ENCODE peak calls at places on chromosomes 12 and 14, in four cellular contexts. V, W, D and P are unnamed samples.

GRCh38 chr12:77830502-77830901 is at the start of gene NAV3:
- DNase-seq in V (no peak), W (no peak), D (no peak), P (no peak)

GRCh38 chr12:27539191-27539631 is 15.2 kb downstream of the PPFIBP1 start:
- DNase-seq in V (no peak), W (no peak), D (no peak), P (no peak)

GRCh38 chr14:104586832-104587620 is 7.5 kb downstream of the C14orf180 start:
- DNase-seq in V (no peak), W (no peak), D (no peak), P (no peak)

GRCh38 chr12:57479376-57480115 is at the start of gene ARHGAP9:
- DNase-seq in V (no peak), W (no peak), D (no peak), P (no peak)

GRCh38 chr14:68748691-68749090 is 44.2 kb downstream of the ZFP36L1 start:
- DNase-seq in V (no peak), W (no peak), D (no peak), P (no peak)

GRCh38 chr12:124359671-124360581 is 65.0 kb downstream of the RFLNA start:
- DNase-seq in V (no peak), W (no peak), D (no peak), P (no peak)

GRCh38 chr14:50018236-50019210 is 97.8 kb downstream of the VCPKMT start:
- DNase-seq in V (no peak), W (no peak), D (no peak), P (peak)

GRCh38 chr14:50001999-50002925 is 109.4 kb downstream of the ARF6 start:
- DNase-seq in V (no peak), W (no peak), D (no peak), P (no peak)

GRCh38 chr14:33836203-33836894 is 114.5 kb downstream of the EGLN3 start:
- DNase-seq in V (no peak), W (no peak), D (peak), P (no peak)

GRCh38 chr12:46219892-46220655 is 48.8 kb downstream of the SLC38A1 start:
- DNase-seq in V (peak), W (no peak), D (peak), P (peak)

GRCh38 chr12:53174881-53175491 is 5.5 kb upstream of the ZNF740 start:
- DNase-seq in V (no peak), W (no peak), D (no peak), P (peak)

GRCh38 chr12:27460471-27460978 is 14.0 kb downstream of the SMCO2 start:
- DNase-seq in V (no peak), W (peak), D (no peak), P (no peak)

GRCh38 chr12:87086118-87086891 is 830.1 kb upstream of the MGAT4C start:
- DNase-seq in V (no peak), W (peak), D (no peak), P (no peak)

GRCh38 chr12:116458492-116458891 is 100.7 kb upstream of the MAP1LC3B2 start:
- DNase-seq in V (no peak), W (no peak), D (peak), P (no peak)

GRCh38 chr14:68810173-68811153 is 17.6 kb upstream of the ZFP36L1 start:
- DNase-seq in V (no peak), W (no peak), D (no peak), P (no peak)

GRCh38 chr12:22459872-22460490 is 84.4 kb downstream of the C2CD5 start:
- DNase-seq in V (peak), W (peak), D (peak), P (peak)

GRCh38 chr12:31388713-31389112 is 62.8 kb upstream of the SINHCAF start:
- DNase-seq in V (no peak), W (no peak), D (no peak), P (no peak)

GRCh38 chr12:3493225-3494049 is 2.4 kb downstream of the PRMT8 start:
- DNase-seq in V (no peak), W (no peak), D (no peak), P (no peak)

GRCh38 chr14:71620401-71620800 is 311.8 kb upstream of the RGS6 start:
- DNase-seq in V (no peak), W (no peak), D (no peak), P (no peak)

GRCh38 chr14:21343035-21343794 is 40.6 kb downstream of the SUPT16H start:
- DNase-seq in V (no peak), W (no peak), D (no peak), P (no peak)

GRCh38 chr12:27525373-27525772 is 1.4 kb downstream of the PPFIBP1 start:
- DNase-seq in V (no peak), W (no peak), D (no peak), P (no peak)

GRCh38 chr14:105420141-105420975 is 731 bp downstream of the MTA1 start:
- DNase-seq in V (no peak), W (no peak), D (peak), P (no peak)

GRCh38 chr14:105493921-105494605 is 3.0 kb downstream of the TEDC1 start:
- DNase-seq in V (no peak), W (no peak), D (no peak), P (no peak)

GRCh38 chr14:27077181-27077738 is 479.4 kb upstream of the NOVA1 start:
- DNase-seq in V (no peak), W (no peak), D (no peak), P (no peak)

GRCh38 chr14:30129795-30130194 is 202.1 kb upstream of the PRKD1 start:
- DNase-seq in V (no peak), W (no peak), D (no peak), P (no peak)

GRCh38 chr12:106519587-106519986 is 63.2 kb upstream of the RFX4 start:
- DNase-seq in V (no peak), W (no peak), D (no peak), P (no peak)

GRCh38 chr12:19530631-19531020 is 91.3 kb downstream of the AEBP2 start:
- DNase-seq in V (no peak), W (no peak), D (no peak), P (no peak)
- TF ChIP-seq TCF7L2 in V (no peak), W (no peak), D (no peak), P (no peak)

GRCh38 chr12:90991952-90992465 is 12.8 kb downstream of the EPYC start:
- DNase-seq in V (no peak), W (no peak), D (no peak), P (no peak)

GRCh38 chr12:90989617-90990232 is 15.0 kb downstream of the EPYC start:
- DNase-seq in V (no peak), W (no peak), D (no peak), P (no peak)

GRCh38 chr12:90987520-90987919 is 17.3 kb downstream of the EPYC start:
- DNase-seq in V (no peak), W (no peak), D (no peak), P (no peak)

GRCh38 chr12:90984114-90984513 is 20.7 kb downstream of the EPYC start:
- DNase-seq in V (no peak), W (no peak), D (no peak), P (no peak)

DNA sequence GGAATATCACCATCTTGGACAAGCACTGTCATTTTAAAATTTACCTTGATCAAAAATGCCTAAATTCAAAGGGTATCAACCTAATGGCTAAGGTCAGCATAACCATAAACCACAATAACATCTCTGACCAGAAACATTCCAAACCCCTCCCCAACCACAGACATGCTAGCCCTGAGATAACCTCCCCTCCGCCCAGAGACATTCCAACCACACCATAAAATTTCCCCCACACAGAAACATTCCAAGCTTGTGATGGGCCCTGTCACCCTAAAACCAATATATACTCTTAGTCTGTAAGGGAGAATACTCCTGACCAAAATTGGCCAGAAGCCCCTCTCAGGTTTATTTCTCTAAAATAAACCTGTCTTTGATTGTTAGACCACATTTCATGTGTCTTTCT is 17.7 kb downstream of the EPYC start:
- DNase-seq in V (no peak), W (no peak), D (no peak), P (no peak)
- TF ChIP-seq TCF7L2 in V (no peak), W (no peak), D (no peak), P (no peak)

DNA sequence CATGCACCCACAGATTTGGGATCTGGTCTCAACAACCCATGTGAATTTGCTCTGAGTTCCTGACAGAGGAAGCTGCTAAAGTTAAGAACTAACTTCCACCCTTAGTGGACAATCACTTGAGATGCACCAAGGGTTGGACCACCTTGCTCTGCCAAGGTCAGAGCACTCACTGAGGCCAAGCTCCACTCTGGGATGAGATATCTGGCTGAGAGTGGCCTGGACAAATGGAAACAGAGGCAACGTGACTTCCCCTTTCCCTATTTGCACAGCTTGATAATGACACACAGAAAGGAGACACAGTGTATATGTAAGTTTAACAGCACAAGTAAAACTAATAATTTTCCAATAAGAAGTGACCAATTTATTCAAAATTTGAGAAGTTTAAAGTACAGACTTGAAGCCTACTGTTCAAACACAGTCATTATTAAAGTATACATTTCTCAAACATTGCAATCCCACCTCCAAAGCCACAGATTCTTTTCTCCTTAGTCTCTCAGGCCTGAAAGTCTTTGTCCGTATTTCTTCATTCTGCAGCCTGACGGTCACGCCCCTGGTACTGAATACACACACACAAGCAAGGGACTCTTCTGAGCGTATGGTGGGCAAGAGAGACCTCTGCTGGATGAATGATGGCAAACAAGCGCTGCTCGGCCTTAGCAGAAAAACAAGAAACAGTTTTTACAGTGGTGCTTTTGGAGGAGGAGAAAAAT is 28.6 kb downstream of the TMEM30B start:
- DNase-seq in V (peak), W (peak), D (peak), P (peak)
- TF ChIP-seq TCF7L2 in V (no peak), W (no peak), D (no peak), P (no peak)

DNA sequence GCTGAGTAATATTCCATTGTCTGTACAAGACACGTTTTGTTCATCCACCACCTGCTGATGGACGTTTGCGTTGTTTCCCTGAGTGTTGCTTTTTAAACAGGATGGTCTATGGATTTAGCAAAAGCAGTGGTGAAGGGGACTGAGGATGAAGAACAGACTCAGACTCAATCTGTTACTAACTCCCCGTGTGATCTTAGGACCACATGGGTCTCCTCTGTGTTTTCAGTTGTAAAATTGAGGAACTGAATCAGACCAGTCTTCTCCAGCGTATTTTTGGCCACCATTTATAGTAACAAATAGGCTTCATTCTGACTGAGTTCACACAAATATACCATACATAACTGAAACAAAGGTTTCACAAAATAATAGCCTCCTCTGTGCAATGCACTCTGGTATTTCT is 85.6 kb downstream of the FOXN3 start:
- DNase-seq in V (no peak), W (no peak), D (no peak), P (no peak)
- TF ChIP-seq TCF7L2 in V (no peak), W (no peak), D (no peak), P (no peak)

DNA sequence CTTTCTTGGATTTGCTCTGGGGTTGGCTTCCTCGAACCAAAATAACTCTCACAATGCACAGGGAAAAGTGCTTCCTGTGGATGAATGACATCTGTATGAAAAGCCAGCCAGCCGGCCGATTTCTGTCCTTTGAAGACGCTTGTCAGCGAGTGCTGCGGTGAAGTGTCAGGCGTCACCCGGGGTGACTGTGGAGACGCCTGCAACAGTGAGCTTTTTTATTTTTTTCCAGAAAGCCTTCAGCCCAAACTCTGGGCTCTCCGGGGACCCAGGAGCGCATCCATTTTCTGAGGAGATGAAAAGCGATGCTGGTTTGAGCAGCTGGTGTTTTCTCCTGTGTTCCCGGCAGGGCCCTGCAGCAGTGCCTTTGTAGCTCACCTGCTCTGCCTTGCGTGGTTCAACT is 147.9 kb upstream of the MYL2 start:
- DNase-seq in V (no peak), W (no peak), D (no peak), P (no peak)
- TF ChIP-seq TCF7L2 in V (no peak), W (no peak), D (no peak), P (no peak)

GRCh38 chr14:75442642-75443041 is 14.8 kb downstream of the JDP2 start:
- DNase-seq in V (no peak), W (no peak), D (peak), P (no peak)
- TF ChIP-seq TCF7L2 in V (no peak), W (no peak), D (no peak), P (no peak)

GRCh38 chr14:87149583-87150354 is 843.2 kb downstream of the GALC start:
- DNase-seq in V (no peak), W (no peak), D (no peak), P (no peak)

GRCh38 chr14:87153901-87154300 is 839.1 kb downstream of the GALC start:
- DNase-seq in V (no peak), W (no peak), D (no peak), P (no peak)

GRCh38 chr14:87153391-87153790 is 839.6 kb downstream of the GALC start:
- DNase-seq in V (no peak), W (no peak), D (no peak), P (no peak)

GRCh38 chr14:87152701-87153100 is 840.3 kb downstream of the GALC start:
- DNase-seq in V (no peak), W (no peak), D (no peak), P (no peak)

GRCh38 chr14:87148655-87149054 is 844.3 kb downstream of the GALC start:
- DNase-seq in V (no peak), W (no peak), D (no peak), P (no peak)
- TF ChIP-seq TCF7L2 in V (no peak), W (no peak), D (no peak), P (no peak)

DNA sequence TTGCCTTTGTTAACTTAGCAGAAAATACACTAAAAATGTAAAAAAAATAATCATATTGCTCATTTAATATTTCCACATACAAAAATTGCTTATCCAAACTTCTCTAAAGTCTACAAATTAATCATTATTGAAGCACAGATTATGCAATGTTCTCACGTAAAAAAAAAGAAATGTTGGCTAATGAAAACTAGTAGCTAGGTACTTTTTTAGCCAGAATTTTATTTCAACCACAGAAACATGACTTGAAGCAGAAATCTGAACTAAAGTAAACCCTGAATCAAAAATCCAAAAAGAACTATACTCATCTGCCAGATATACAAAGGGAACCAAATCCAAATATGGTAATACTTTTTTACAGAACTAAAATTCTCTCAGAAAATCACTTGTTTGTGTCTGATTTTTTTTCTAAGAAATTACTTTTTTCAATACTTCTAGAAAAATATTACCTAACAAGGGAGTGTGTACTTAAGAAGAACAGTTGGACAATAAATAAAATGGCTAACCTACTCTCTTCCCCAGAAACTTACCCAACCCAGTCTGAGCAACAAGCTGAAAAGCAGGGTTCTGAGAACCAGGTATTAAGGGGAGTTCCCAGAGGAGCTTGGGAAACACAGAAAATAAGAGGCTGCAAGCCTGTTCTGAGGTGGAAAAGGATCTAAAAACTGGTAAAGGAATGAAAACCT is 78.4 kb upstream of the RAP1B start:
- DNase-seq in V (no peak), W (no peak), D (no peak), P (no peak)
- TF ChIP-seq TCF7L2 in V (no peak), W (no peak), D (no peak), P (no peak)

GRCh38 chr14:85573406-85573805 is 43.5 kb downstream of the FLRT2 start:
- DNase-seq in V (no peak), W (no peak), D (no peak), P (no peak)

GRCh38 chr14:85574849-85575616 is 45.1 kb downstream of the FLRT2 start:
- DNase-seq in V (no peak), W (no peak), D (no peak), P (no peak)

GRCh38 chr14:85575617-85575898 is 45.6 kb downstream of the FLRT2 start:
- DNase-seq in V (no peak), W (no peak), D (no peak), P (no peak)

GRCh38 chr14:85572845-85573244 is 42.9 kb downstream of the FLRT2 start:
- DNase-seq in V (no peak), W (no peak), D (no peak), P (no peak)

GRCh38 chr14:85572021-85572420 is 42.1 kb downstream of the FLRT2 start:
- DNase-seq in V (no peak), W (no peak), D (no peak), P (no peak)
- TF ChIP-seq TCF7L2 in V (no peak), W (no peak), D (no peak), P (no peak)

GRCh38 chr14:55704654-55705053 is 124.6 kb downstream of the KTN1 start:
- DNase-seq in V (no peak), W (no peak), D (no peak), P (no peak)
- TF ChIP-seq TCF7L2 in V (no peak), W (no peak), D (no peak), P (no peak)